ENCODE peak calls at places on chromosomes 16 and 17, in eight cellular contexts. V is nephron progenitor cell; O is PC-3; I is RWPE1; Y is PC-9; B is activated CD4-positive, alpha-beta T cell treated with anti-CD3 and anti-CD28 coated beads, Interleukin-2, amount 50 U/mL, for 48 hours; U is SK-N-SH; D is foreskin keratinocyte. L is an unnamed sample.

GRCh38 chr17:66676421-66676820 is 158.5 kb upstream of the CACNG5 start:
- DNase-seq in D (peak; percentile 94), U (no peak), I (peak; percentile 94), B (no peak), O (peak; percentile 96), V (no peak), Y (peak; percentile 89), L (no peak)

GRCh38 chr16:1088295-1089170 is 7.5 kb downstream of the C1QTNF8 start:
- DNase-seq in O (no peak), D (no peak), I (no peak), V (no peak), B (no peak), Y (no peak), U (no peak), L (no peak)

GRCh38 chr16:46620265-46621005 is 744 bp downstream of the SHCBP1 start:
- DNase-seq in V (no peak), U (no peak), I (no peak), Y (no peak), D (no peak), B (peak; percentile 14), O (peak; percentile 20), L (peak; percentile 30)

GRCh38 chr17:37273419-37274051 is 102.2 kb upstream of the C17orf78 start:
- DNase-seq in B (no peak), I (peak; percentile 29), V (peak; percentile 24), U (peak; percentile 9), D (no peak), Y (no peak), O (no peak), L (peak; percentile 99)

GRCh38 chr17:32852811-32853210 is 24.1 kb downstream of the MYO1D start:
- DNase-seq in U (no peak), V (no peak), I (no peak), Y (no peak), B (no peak), D (peak; percentile 33), O (peak; percentile 35), L (no peak)

GRCh38 chr17:79842136-79842655 is 3.0 kb upstream of the CBX4 start:
- DNase-seq in I (no peak), O (no peak), V (peak; percentile 21), B (no peak), U (no peak), D (no peak), Y (no peak), L (no peak)

GRCh38 chr17:77457572-77458201 is 316.9 kb downstream of the SEC14L1 start:
- DNase-seq in U (no peak), V (no peak), I (no peak), D (no peak), O (no peak), Y (no peak), B (peak; percentile 34), L (no peak)

GRCh38 chr16:4801962-4802658 is at the start of gene ROGDI:
- DNase-seq in B (peak; percentile 76), I (peak; percentile 88), Y (peak; percentile 98), O (peak; percentile 80), D (peak; percentile 82), U (no peak), V (peak; percentile 79), L (peak; percentile 42)

L was measured in mesenchymal stem cell.